ENCODE peak calls at places on chromosomes 2 and 18, in eight cellular contexts. One of them, this sample, is unnamed.

GRCh38 chr2:241592126-241592845 is 33.7 kb downstream of the BOK start:
- DNase-seq in stimulated activated CD4-positive, alpha-beta T cell treated with anti-CD3 and anti-CD28 coated beads, Interleukin-4, amount 100 ng/mL, for 1 hour: no peak
- DNase-seq in NCI-H748 treated with DMSO at 0.1 percent for 48 hours: no peak
- DNase-seq in AG09319: no peak
- DNase-seq in psoas muscle: no peak
- DNase-seq in activated naive CD4-positive, alpha-beta T cell treated with anti-CD3 and anti-CD28 coated beads for 36 hours: no peak
- DNase-seq in EL: no peak
- DNase-seq in LHCN-M2: no peak
- DNase-seq in this sample: no peak

GRCh38 chr2:219515874-219516629 is 1.8 kb downstream of the ASIC4 start:
- DNase-seq in EL: no peak
- DNase-seq in activated naive CD4-positive, alpha-beta T cell treated with anti-CD3 and anti-CD28 coated beads for 36 hours: no peak
- DNase-seq in NCI-H748 treated with DMSO at 0.1 percent for 48 hours: no peak
- DNase-seq in LHCN-M2: no peak
- DNase-seq in psoas muscle: no peak
- DNase-seq in AG09319: no peak
- DNase-seq in stimulated activated CD4-positive, alpha-beta T cell treated with anti-CD3 and anti-CD28 coated beads, Interleukin-4, amount 100 ng/mL, for 1 hour: no peak
- DNase-seq in this sample: no peak

GRCh38 chr2:238882083-238882755 is 34.3 kb downstream of the TWIST2 start:
- DNase-seq in stimulated activated CD4-positive, alpha-beta T cell treated with anti-CD3 and anti-CD28 coated beads, Interleukin-4, amount 100 ng/mL, for 1 hour: no peak
- DNase-seq in EL: no peak
- DNase-seq in NCI-H748 treated with DMSO at 0.1 percent for 48 hours: no peak
- DNase-seq in psoas muscle: no peak
- DNase-seq in LHCN-M2: peak
- DNase-seq in activated naive CD4-positive, alpha-beta T cell treated with anti-CD3 and anti-CD28 coated beads for 36 hours: no peak
- DNase-seq in AG09319: no peak
- DNase-seq in this sample: no peak

GRCh38 chr18:35076556-35076955 is 35.3 kb downstream of the MAPRE2 start:
- DNase-seq in EL: peak
- DNase-seq in psoas muscle: no peak
- DNase-seq in AG09319: no peak
- DNase-seq in NCI-H748 treated with DMSO at 0.1 percent for 48 hours: no peak
- DNase-seq in stimulated activated CD4-positive, alpha-beta T cell treated with anti-CD3 and anti-CD28 coated beads, Interleukin-4, amount 100 ng/mL, for 1 hour: no peak
- DNase-seq in activated naive CD4-positive, alpha-beta T cell treated with anti-CD3 and anti-CD28 coated beads for 36 hours: no peak
- DNase-seq in LHCN-M2: peak
- DNase-seq in this sample: peak

GRCh38 chr2:129331638-129332037 is 647.8 kb upstream of the RAB6C start:
- DNase-seq in psoas muscle: no peak
- DNase-seq in activated naive CD4-positive, alpha-beta T cell treated with anti-CD3 and anti-CD28 coated beads for 36 hours: no peak
- DNase-seq in AG09319: no peak
- DNase-seq in LHCN-M2: no peak
- DNase-seq in stimulated activated CD4-positive, alpha-beta T cell treated with anti-CD3 and anti-CD28 coated beads, Interleukin-4, amount 100 ng/mL, for 1 hour: no peak
- DNase-seq in NCI-H748 treated with DMSO at 0.1 percent for 48 hours: no peak
- DNase-seq in EL: no peak
- DNase-seq in this sample: no peak

GRCh38 chr2:96324716-96325037 is 440 bp upstream of the ITPRIPL1 start:
- DNase-seq in activated naive CD4-positive, alpha-beta T cell treated with anti-CD3 and anti-CD28 coated beads for 36 hours: peak
- DNase-seq in AG09319: no peak
- DNase-seq in psoas muscle: no peak
- DNase-seq in stimulated activated CD4-positive, alpha-beta T cell treated with anti-CD3 and anti-CD28 coated beads, Interleukin-4, amount 100 ng/mL, for 1 hour: peak
- DNase-seq in NCI-H748 treated with DMSO at 0.1 percent for 48 hours: no peak
- DNase-seq in EL: no peak
- DNase-seq in LHCN-M2: no peak
- DNase-seq in this sample: no peak

GRCh38 chr2:174176898-174177297 is 71.4 kb downstream of the OLA1 start:
- DNase-seq in stimulated activated CD4-positive, alpha-beta T cell treated with anti-CD3 and anti-CD28 coated beads, Interleukin-4, amount 100 ng/mL, for 1 hour: no peak
- DNase-seq in EL: peak
- DNase-seq in psoas muscle: no peak
- DNase-seq in NCI-H748 treated with DMSO at 0.1 percent for 48 hours: peak
- DNase-seq in LHCN-M2: peak
- DNase-seq in AG09319: no peak
- DNase-seq in activated naive CD4-positive, alpha-beta T cell treated with anti-CD3 and anti-CD28 coated beads for 36 hours: no peak
- DNase-seq in this sample: peak

GRCh38 chr18:7521226-7521856 is 45.8 kb upstream of the PTPRM start:
- DNase-seq in LHCN-M2: no peak
- DNase-seq in AG09319: no peak
- DNase-seq in NCI-H748 treated with DMSO at 0.1 percent for 48 hours: no peak
- DNase-seq in stimulated activated CD4-positive, alpha-beta T cell treated with anti-CD3 and anti-CD28 coated beads, Interleukin-4, amount 100 ng/mL, for 1 hour: no peak
- DNase-seq in EL: no peak
- DNase-seq in activated naive CD4-positive, alpha-beta T cell treated with anti-CD3 and anti-CD28 coated beads for 36 hours: no peak
- DNase-seq in psoas muscle: no peak
- DNase-seq in this sample: no peak

GRCh38 chr18:63208676-63209075 is 110.9 kb downstream of the BCL2 start:
- DNase-seq in EL: no peak
- DNase-seq in stimulated activated CD4-positive, alpha-beta T cell treated with anti-CD3 and anti-CD28 coated beads, Interleukin-4, amount 100 ng/mL, for 1 hour: no peak
- DNase-seq in NCI-H748 treated with DMSO at 0.1 percent for 48 hours: no peak
- DNase-seq in psoas muscle: no peak
- DNase-seq in AG09319: no peak
- DNase-seq in activated naive CD4-positive, alpha-beta T cell treated with anti-CD3 and anti-CD28 coated beads for 36 hours: no peak
- DNase-seq in LHCN-M2: no peak
- DNase-seq in this sample: no peak

GRCh38 chr2:110770696-110771425 is 38.5 kb downstream of the ACOXL start:
- DNase-seq in NCI-H748 treated with DMSO at 0.1 percent for 48 hours: peak
- DNase-seq in activated naive CD4-positive, alpha-beta T cell treated with anti-CD3 and anti-CD28 coated beads for 36 hours: no peak
- DNase-seq in stimulated activated CD4-positive, alpha-beta T cell treated with anti-CD3 and anti-CD28 coated beads, Interleukin-4, amount 100 ng/mL, for 1 hour: no peak
- DNase-seq in EL: peak
- DNase-seq in LHCN-M2: peak
- DNase-seq in AG09319: no peak
- DNase-seq in psoas muscle: peak
- DNase-seq in this sample: peak

GRCh38 chr2:71589763-71590162 is 136.4 kb downstream of the DYSF start:
- DNase-seq in LHCN-M2: no peak
- DNase-seq in stimulated activated CD4-positive, alpha-beta T cell treated with anti-CD3 and anti-CD28 coated beads, Interleukin-4, amount 100 ng/mL, for 1 hour: no peak
- DNase-seq in AG09319: no peak
- DNase-seq in EL: no peak
- DNase-seq in activated naive CD4-positive, alpha-beta T cell treated with anti-CD3 and anti-CD28 coated beads for 36 hours: no peak
- DNase-seq in psoas muscle: no peak
- DNase-seq in NCI-H748 treated with DMSO at 0.1 percent for 48 hours: no peak
- DNase-seq in this sample: no peak

GRCh38 chr2:178910005-178910404 is 102.8 kb upstream of the TTN start:
- DNase-seq in psoas muscle: no peak
- DNase-seq in LHCN-M2: no peak
- DNase-seq in EL: no peak
- DNase-seq in AG09319: no peak
- DNase-seq in activated naive CD4-positive, alpha-beta T cell treated with anti-CD3 and anti-CD28 coated beads for 36 hours: no peak
- DNase-seq in NCI-H748 treated with DMSO at 0.1 percent for 48 hours: no peak
- DNase-seq in stimulated activated CD4-positive, alpha-beta T cell treated with anti-CD3 and anti-CD28 coated beads, Interleukin-4, amount 100 ng/mL, for 1 hour: no peak
- DNase-seq in this sample: no peak

GRCh38 chr2:73172963-73173362 is 29.4 kb upstream of the NOTO start:
- DNase-seq in activated naive CD4-positive, alpha-beta T cell treated with anti-CD3 and anti-CD28 coated beads for 36 hours: peak
- DNase-seq in NCI-H748 treated with DMSO at 0.1 percent for 48 hours: no peak
- DNase-seq in EL: no peak
- DNase-seq in AG09319: no peak
- DNase-seq in psoas muscle: no peak
- DNase-seq in stimulated activated CD4-positive, alpha-beta T cell treated with anti-CD3 and anti-CD28 coated beads, Interleukin-4, amount 100 ng/mL, for 1 hour: peak
- DNase-seq in LHCN-M2: no peak
- DNase-seq in this sample: no peak

GRCh38 chr2:88857951-88858406 is 166.5 kb downstream of the RPIA start:
- DNase-seq in psoas muscle: no peak
- DNase-seq in EL: peak
- DNase-seq in stimulated activated CD4-positive, alpha-beta T cell treated with anti-CD3 and anti-CD28 coated beads, Interleukin-4, amount 100 ng/mL, for 1 hour: no peak
- DNase-seq in activated naive CD4-positive, alpha-beta T cell treated with anti-CD3 and anti-CD28 coated beads for 36 hours: no peak
- DNase-seq in AG09319: no peak
- DNase-seq in NCI-H748 treated with DMSO at 0.1 percent for 48 hours: no peak
- DNase-seq in LHCN-M2: peak
- DNase-seq in this sample: no peak

GRCh38 chr2:3354986-3355385 is 22.6 kb downstream of the EIPR1 start:
- DNase-seq in psoas muscle: no peak
- DNase-seq in NCI-H748 treated with DMSO at 0.1 percent for 48 hours: no peak
- DNase-seq in activated naive CD4-positive, alpha-beta T cell treated with anti-CD3 and anti-CD28 coated beads for 36 hours: no peak
- DNase-seq in EL: no peak
- DNase-seq in AG09319: no peak
- DNase-seq in stimulated activated CD4-positive, alpha-beta T cell treated with anti-CD3 and anti-CD28 coated beads, Interleukin-4, amount 100 ng/mL, for 1 hour: no peak
- DNase-seq in LHCN-M2: no peak
- DNase-seq in this sample: no peak

GRCh38 chr18:67672719-67673118 is 156.2 kb upstream of the DSEL start:
- DNase-seq in activated naive CD4-positive, alpha-beta T cell treated with anti-CD3 and anti-CD28 coated beads for 36 hours: no peak
- DNase-seq in LHCN-M2: no peak
- DNase-seq in NCI-H748 treated with DMSO at 0.1 percent for 48 hours: no peak
- DNase-seq in stimulated activated CD4-positive, alpha-beta T cell treated with anti-CD3 and anti-CD28 coated beads, Interleukin-4, amount 100 ng/mL, for 1 hour: no peak
- DNase-seq in EL: no peak
- DNase-seq in psoas muscle: no peak
- DNase-seq in AG09319: no peak
- DNase-seq in this sample: no peak

GRCh38 chr2:129877795-129878775 is 101.4 kb upstream of the RAB6C start:
- DNase-seq in psoas muscle: peak
- DNase-seq in stimulated activated CD4-positive, alpha-beta T cell treated with anti-CD3 and anti-CD28 coated beads, Interleukin-4, amount 100 ng/mL, for 1 hour: no peak
- DNase-seq in activated naive CD4-positive, alpha-beta T cell treated with anti-CD3 and anti-CD28 coated beads for 36 hours: no peak
- DNase-seq in NCI-H748 treated with DMSO at 0.1 percent for 48 hours: peak
- DNase-seq in AG09319: peak
- DNase-seq in EL: peak
- DNase-seq in LHCN-M2: no peak
- DNase-seq in this sample: no peak

GRCh38 chr2:39875182-39875913 is 96.3 kb upstream of the THUMPD2 start:
- DNase-seq in activated naive CD4-positive, alpha-beta T cell treated with anti-CD3 and anti-CD28 coated beads for 36 hours: no peak
- DNase-seq in stimulated activated CD4-positive, alpha-beta T cell treated with anti-CD3 and anti-CD28 coated beads, Interleukin-4, amount 100 ng/mL, for 1 hour: no peak
- DNase-seq in NCI-H748 treated with DMSO at 0.1 percent for 48 hours: no peak
- DNase-seq in psoas muscle: peak
- DNase-seq in LHCN-M2: peak
- DNase-seq in EL: peak
- DNase-seq in AG09319: peak
- DNase-seq in this sample: peak

This sample was measured in GM04503.